ENCODE peak calls at places on chromosomes 11 and 22, in four cellular contexts. One of them, this sample, is unnamed.

GRCh38 chr11:19071255-19071654 is 10.7 kb upstream of the MRGPRX2 start:
- DNase-seq in A172: peak; percentile 90
- DNase-seq in naive thymus-derived CD4-positive, alpha-beta T cell: peak; percentile 50
- DNase-seq in KG1: peak; percentile 58
- DNase-seq in this sample: peak; percentile 78

GRCh38 chr11:11843233-11843632 is 1.5 kb downstream of the USP47 start:
- DNase-seq in A172: peak; percentile 52
- DNase-seq in naive thymus-derived CD4-positive, alpha-beta T cell: no peak
- DNase-seq in KG1: no peak
- DNase-seq in this sample: peak; percentile 72

GRCh38 chr11:73528877-73529530 is 68.9 kb downstream of the FAM168A start:
- DNase-seq in A172: no peak
- DNase-seq in naive thymus-derived CD4-positive, alpha-beta T cell: no peak
- DNase-seq in KG1: no peak
- DNase-seq in this sample: no peak

GRCh38 chr22:49734882-49735281 is 92.8 kb downstream of the BRD1 start:
- DNase-seq in A172: no peak
- DNase-seq in naive thymus-derived CD4-positive, alpha-beta T cell: no peak
- DNase-seq in KG1: no peak
- DNase-seq in this sample: no peak

GRCh38 chr22:38312261-38312800 is 4.9 kb downstream of the CSNK1E start:
- DNase-seq in A172: no peak
- DNase-seq in naive thymus-derived CD4-positive, alpha-beta T cell: no peak
- DNase-seq in KG1: no peak
- DNase-seq in this sample: no peak

GRCh38 chr11:66278396-66279091 is 569 bp downstream of the CNIH2 start:
- DNase-seq in A172: no peak
- DNase-seq in naive thymus-derived CD4-positive, alpha-beta T cell: no peak
- DNase-seq in KG1: no peak
- DNase-seq in this sample: peak; percentile 28

GRCh38 chr11:105611414-105611813 is 1.5 kb downstream of the GRIA4 start:
- DNase-seq in A172: no peak
- DNase-seq in naive thymus-derived CD4-positive, alpha-beta T cell: no peak
- DNase-seq in KG1: no peak
- DNase-seq in this sample: no peak

GRCh38 chr11:128904872-128905344 is 13.8 kb downstream of the KCNJ5 start:
- DNase-seq in A172: peak; percentile 63
- DNase-seq in naive thymus-derived CD4-positive, alpha-beta T cell: no peak
- DNase-seq in KG1: peak; percentile 27
- DNase-seq in this sample: no peak

GRCh38 chr11:5125221-5125620 is 12.9 kb downstream of the OR52A5 start:
- DNase-seq in A172: no peak
- DNase-seq in naive thymus-derived CD4-positive, alpha-beta T cell: no peak
- DNase-seq in KG1: no peak
- DNase-seq in this sample: no peak

GRCh38 chr11:128620306-128621175 is 33.2 kb upstream of the ETS1 start:
- DNase-seq in A172: no peak
- DNase-seq in naive thymus-derived CD4-positive, alpha-beta T cell: no peak
- DNase-seq in KG1: no peak
- DNase-seq in this sample: no peak

GRCh38 chr11:78192911-78193341 is 4.2 kb downstream of the USP35 start:
- DNase-seq in A172: no peak
- DNase-seq in naive thymus-derived CD4-positive, alpha-beta T cell: no peak
- DNase-seq in KG1: no peak
- DNase-seq in this sample: no peak

GRCh38 chr11:65298655-65299179 is 15.9 kb upstream of the CDC42EP2 start:
- DNase-seq in A172: peak; percentile 62
- DNase-seq in naive thymus-derived CD4-positive, alpha-beta T cell: no peak
- DNase-seq in KG1: no peak
- DNase-seq in this sample: peak; percentile 77

GRCh38 chr11:17652556-17652955 is 66.8 kb upstream of the MYOD1 start:
- DNase-seq in A172: no peak
- DNase-seq in naive thymus-derived CD4-positive, alpha-beta T cell: no peak
- DNase-seq in KG1: no peak
- DNase-seq in this sample: no peak

GRCh38 chr11:95242990-95243590 is 12.1 kb upstream of the SESN3 start:
- DNase-seq in A172: no peak
- DNase-seq in naive thymus-derived CD4-positive, alpha-beta T cell: no peak
- DNase-seq in KG1: no peak
- DNase-seq in this sample: no peak

GRCh38 chr11:21928834-21929233 is 264.1 kb upstream of the ANO5 start:
- DNase-seq in A172: no peak
- DNase-seq in naive thymus-derived CD4-positive, alpha-beta T cell: no peak
- DNase-seq in KG1: no peak
- DNase-seq in this sample: no peak

GRCh38 chr22:39688186-39688768 is 117.7 kb downstream of the CACNA1I start:
- DNase-seq in A172: no peak
- DNase-seq in naive thymus-derived CD4-positive, alpha-beta T cell: no peak
- DNase-seq in KG1: no peak
- DNase-seq in this sample: no peak

GRCh38 chr22:43483266-43483665 is 71.5 kb downstream of the MPPED1 start:
- DNase-seq in A172: no peak
- DNase-seq in naive thymus-derived CD4-positive, alpha-beta T cell: no peak
- DNase-seq in KG1: no peak
- DNase-seq in this sample: no peak

GRCh38 chr11:61087426-61088119 is 14.7 kb upstream of the CD5 start:
- DNase-seq in A172: no peak
- DNase-seq in naive thymus-derived CD4-positive, alpha-beta T cell: no peak
- DNase-seq in KG1: no peak
- DNase-seq in this sample: no peak

GRCh38 chr11:60740573-60740972 is 16.1 kb downstream of the MS4A18 start:
- DNase-seq in A172: no peak
- DNase-seq in naive thymus-derived CD4-positive, alpha-beta T cell: no peak
- DNase-seq in KG1: no peak
- DNase-seq in this sample: no peak

This sample was measured in HFFc6.